ENCODE peak calls at places on chromosome 3, in nine cellular contexts. One of them, this sample, is unnamed. For H3K27me3, the result is how much of the 10 kb centered on the place peaks cover.

GRCh38 chr3:82386656-82387055 is 625.2 kb upstream of the GBE1 start:
- DNase-seq in upper lobe of right lung: no peak
- DNase-seq in neural progenitor cell: no peak
- DNase-seq in HCT116: no peak
- DNase-seq in A673: no peak
- DNase-seq in mammary epithelial cell: no peak
- DNase-seq in breast epithelium: no peak
- DNase-seq in heart right ventricle: no peak
- DNase-seq in MM.1S: no peak
- DNase-seq in this sample: no peak

GRCh38 chr3:127544151-127544805 is 46.3 kb downstream of the TPRA1 start:
- DNase-seq in upper lobe of right lung: peak
- DNase-seq in neural progenitor cell: peak
- DNase-seq in HCT116: peak
- DNase-seq in A673: peak
- DNase-seq in mammary epithelial cell: peak
- DNase-seq in breast epithelium: peak
- DNase-seq in heart right ventricle: peak
- DNase-seq in MM.1S: peak
- DNase-seq in this sample: peak

GRCh38 chr3:178750639-178751038 is 214.4 kb downstream of the KCNMB2 start:
- DNase-seq in upper lobe of right lung: no peak
- DNase-seq in neural progenitor cell: no peak
- DNase-seq in HCT116: no peak
- DNase-seq in A673: no peak
- DNase-seq in mammary epithelial cell: no peak
- DNase-seq in breast epithelium: no peak
- DNase-seq in heart right ventricle: no peak
- DNase-seq in MM.1S: no peak
- DNase-seq in this sample: peak

GRCh38 chr3:13400114-13400696 is 19.9 kb downstream of the NUP210 start:
- DNase-seq in upper lobe of right lung: no peak
- DNase-seq in neural progenitor cell: no peak
- DNase-seq in HCT116: no peak
- DNase-seq in A673: no peak
- DNase-seq in mammary epithelial cell: no peak
- DNase-seq in breast epithelium: no peak
- DNase-seq in heart right ventricle: no peak
- DNase-seq in MM.1S: no peak
- DNase-seq in this sample: no peak

GRCh38 chr3:90132220-90132619 is 1024.8 kb downstream of the EPHA3 start:
- DNase-seq in upper lobe of right lung: no peak
- DNase-seq in neural progenitor cell: no peak
- DNase-seq in HCT116: no peak
- DNase-seq in A673: no peak
- DNase-seq in mammary epithelial cell: no peak
- DNase-seq in breast epithelium: no peak
- DNase-seq in heart right ventricle: no peak
- DNase-seq in MM.1S: no peak
- DNase-seq in this sample: no peak

GRCh38 chr3:33775363-33775762 is 23.1 kb upstream of the PDCD6IP start:
- DNase-seq in upper lobe of right lung: no peak
- DNase-seq in neural progenitor cell: no peak
- DNase-seq in HCT116: no peak
- DNase-seq in A673: no peak
- DNase-seq in mammary epithelial cell: peak
- DNase-seq in breast epithelium: no peak
- DNase-seq in heart right ventricle: no peak
- DNase-seq in MM.1S: no peak
- DNase-seq in this sample: peak

GRCh38 chr3:71304261-71304646 is 279.3 kb downstream of the FOXP1 start:
- DNase-seq in upper lobe of right lung: no peak
- DNase-seq in neural progenitor cell: no peak
- DNase-seq in HCT116: no peak
- DNase-seq in A673: no peak
- DNase-seq in mammary epithelial cell: no peak
- DNase-seq in breast epithelium: no peak
- DNase-seq in heart right ventricle: no peak
- DNase-seq in MM.1S: no peak
- DNase-seq in this sample: no peak

GRCh38 chr3:128177865-128178264 is 24.6 kb downstream of the EEFSEC start:
- DNase-seq in upper lobe of right lung: no peak
- DNase-seq in neural progenitor cell: no peak
- DNase-seq in HCT116: no peak
- DNase-seq in A673: no peak
- DNase-seq in mammary epithelial cell: no peak
- DNase-seq in breast epithelium: no peak
- DNase-seq in heart right ventricle: no peak
- DNase-seq in MM.1S: no peak
- DNase-seq in this sample: peak

GRCh38 chr3:69129531-69129930 is 7.1 kb upstream of the LMOD3 start:
- DNase-seq in upper lobe of right lung: no peak
- DNase-seq in neural progenitor cell: no peak
- DNase-seq in HCT116: no peak
- DNase-seq in A673: no peak
- DNase-seq in mammary epithelial cell: no peak
- DNase-seq in breast epithelium: no peak
- DNase-seq in heart right ventricle: no peak
- DNase-seq in MM.1S: no peak
- DNase-seq in this sample: no peak

GRCh38 chr3:86991482-86991815 is 500 bp upstream of the VGLL3 start:
- DNase-seq in upper lobe of right lung: no peak
- DNase-seq in neural progenitor cell: no peak
- DNase-seq in HCT116: no peak
- DNase-seq in A673: no peak
- DNase-seq in mammary epithelial cell: no peak
- DNase-seq in breast epithelium: no peak
- DNase-seq in heart right ventricle: no peak
- DNase-seq in MM.1S: no peak
- DNase-seq in this sample: peak

GRCh38 chr3:86989611-86990010 is 1.3 kb downstream of the VGLL3 start:
- DNase-seq in upper lobe of right lung: no peak
- DNase-seq in neural progenitor cell: no peak
- DNase-seq in HCT116: no peak
- DNase-seq in A673: no peak
- DNase-seq in mammary epithelial cell: no peak
- DNase-seq in breast epithelium: no peak
- DNase-seq in heart right ventricle: no peak
- DNase-seq in MM.1S: no peak
- DNase-seq in this sample: no peak

GRCh38 chr3:86990171-86990733 is 697 bp downstream of the VGLL3 start:
- DNase-seq in upper lobe of right lung: peak
- DNase-seq in neural progenitor cell: no peak
- DNase-seq in HCT116: no peak
- DNase-seq in A673: no peak
- DNase-seq in mammary epithelial cell: peak
- DNase-seq in breast epithelium: no peak
- DNase-seq in heart right ventricle: no peak
- DNase-seq in MM.1S: peak
- DNase-seq in this sample: peak

GRCh38 chr3:86991840-86992430 is 986 bp upstream of the VGLL3 start:
- DNase-seq in upper lobe of right lung: no peak
- DNase-seq in neural progenitor cell: no peak
- DNase-seq in HCT116: no peak
- DNase-seq in A673: no peak
- DNase-seq in mammary epithelial cell: peak
- DNase-seq in breast epithelium: no peak
- DNase-seq in heart right ventricle: no peak
- DNase-seq in MM.1S: no peak
- DNase-seq in this sample: peak

DNA sequence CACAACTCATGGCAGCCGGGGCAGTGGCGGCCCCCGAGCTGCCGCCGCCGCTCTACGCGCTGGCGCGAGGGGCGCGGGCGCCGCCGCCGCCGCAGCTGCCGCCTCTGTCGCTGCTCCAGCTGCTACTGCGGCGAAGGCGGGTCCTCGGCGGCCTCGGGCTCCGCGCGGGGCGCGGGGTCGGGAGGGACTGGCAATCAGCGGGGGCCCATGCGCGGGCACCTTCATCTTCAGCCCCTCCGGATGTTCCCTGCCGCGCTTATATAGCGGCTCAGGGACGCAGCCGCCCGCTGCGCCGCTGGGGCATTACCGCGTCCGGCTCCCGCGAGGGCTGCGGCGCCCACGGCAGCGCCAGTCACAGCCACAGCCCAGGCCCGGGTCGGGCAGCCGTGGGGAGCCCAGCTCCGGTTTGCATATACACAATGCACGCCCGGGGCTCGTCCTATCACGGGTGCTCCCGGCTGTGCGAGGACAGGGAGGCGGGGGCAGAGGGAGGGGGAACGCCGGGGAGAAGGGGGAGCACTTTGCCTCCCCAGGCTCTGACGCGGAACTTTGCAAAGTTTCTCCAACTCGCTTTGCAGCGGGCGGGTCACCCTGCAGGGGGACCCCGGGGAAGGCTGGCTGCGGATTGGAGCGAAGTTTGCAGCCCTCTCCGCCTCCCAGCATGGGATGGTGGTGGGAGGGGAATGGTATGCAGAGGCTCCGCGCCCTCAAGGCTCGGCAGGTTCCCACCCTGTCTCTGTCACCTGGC is at the start of gene VGLL3:
- DNase-seq in upper lobe of right lung: peak
- DNase-seq in neural progenitor cell: peak
- DNase-seq in HCT116: no peak
- DNase-seq in A673: peak
- DNase-seq in mammary epithelial cell: peak
- DNase-seq in breast epithelium: peak
- DNase-seq in heart right ventricle: peak
- DNase-seq in MM.1S: peak
- DNase-seq in this sample: no peak
- TF ChIP-seq CTCF in upper lobe of right lung: no peak
- TF ChIP-seq CTCF in neural progenitor cell: peak
- TF ChIP-seq CTCF in HCT116: no peak
- TF ChIP-seq CTCF in A673: peak
- TF ChIP-seq CTCF in mammary epithelial cell: peak
- TF ChIP-seq CTCF in breast epithelium: no peak
- TF ChIP-seq CTCF in heart right ventricle: no peak
- TF ChIP-seq CTCF in MM.1S: no peak
- TF ChIP-seq CTCF in this sample: peak

DNA sequence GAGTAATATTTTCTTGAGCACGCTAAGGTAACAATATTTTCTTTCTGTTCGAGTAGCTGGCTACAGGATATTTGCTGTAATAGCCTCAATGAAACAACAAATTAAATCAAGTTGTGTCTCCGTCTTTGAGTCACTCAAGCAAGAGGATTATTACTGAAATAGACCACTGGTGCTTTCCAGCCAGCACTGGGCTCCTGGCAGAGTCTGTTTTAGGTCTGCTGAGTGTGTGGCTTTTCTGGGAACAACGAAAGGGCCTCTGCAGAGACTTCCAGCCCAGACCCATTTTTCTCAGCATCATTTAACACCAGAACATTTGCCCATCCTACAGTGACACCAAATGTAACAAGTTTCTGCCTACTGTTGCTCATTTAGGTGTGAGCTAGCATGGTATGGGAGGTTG is 652.9 kb downstream of the MAGI1 start:
- DNase-seq in upper lobe of right lung: no peak
- DNase-seq in neural progenitor cell: no peak
- DNase-seq in HCT116: no peak
- DNase-seq in A673: no peak
- DNase-seq in mammary epithelial cell: no peak
- DNase-seq in breast epithelium: no peak
- DNase-seq in heart right ventricle: no peak
- DNase-seq in MM.1S: no peak
- DNase-seq in this sample: no peak
- H3K4me3 ChIP-seq in upper lobe of right lung: no peak
- H3K4me3 ChIP-seq in neural progenitor cell: no peak
- H3K4me3 ChIP-seq in HCT116: no peak
- H3K4me3 ChIP-seq in A673: no peak
- H3K4me3 ChIP-seq in mammary epithelial cell: no peak
- H3K4me3 ChIP-seq in breast epithelium: no peak
- H3K4me3 ChIP-seq in heart right ventricle: no peak
- H3K4me3 ChIP-seq in MM.1S: no peak
- H3K4me3 ChIP-seq in this sample: no peak

GRCh38 chr3:138940446-138940845 is 6.5 kb downstream of the FOXL2 start:
- DNase-seq in upper lobe of right lung: no peak
- DNase-seq in neural progenitor cell: no peak
- DNase-seq in HCT116: no peak
- DNase-seq in A673: no peak
- DNase-seq in mammary epithelial cell: no peak
- DNase-seq in breast epithelium: no peak
- DNase-seq in heart right ventricle: no peak
- DNase-seq in MM.1S: no peak
- DNase-seq in this sample: no peak
- H3K27me3 ChIP-seq in upper lobe of right lung: half or more
- H3K27me3 ChIP-seq in neural progenitor cell: half or more
- H3K27me3 ChIP-seq in HCT116: under half
- H3K27me3 ChIP-seq in A673: half or more
- H3K27me3 ChIP-seq in mammary epithelial cell: under half
- H3K27me3 ChIP-seq in breast epithelium: under half
- H3K27me3 ChIP-seq in heart right ventricle: half or more
- H3K27me3 ChIP-seq in MM.1S: under half
- H3K27me3 ChIP-seq in this sample: half or more

DNA sequence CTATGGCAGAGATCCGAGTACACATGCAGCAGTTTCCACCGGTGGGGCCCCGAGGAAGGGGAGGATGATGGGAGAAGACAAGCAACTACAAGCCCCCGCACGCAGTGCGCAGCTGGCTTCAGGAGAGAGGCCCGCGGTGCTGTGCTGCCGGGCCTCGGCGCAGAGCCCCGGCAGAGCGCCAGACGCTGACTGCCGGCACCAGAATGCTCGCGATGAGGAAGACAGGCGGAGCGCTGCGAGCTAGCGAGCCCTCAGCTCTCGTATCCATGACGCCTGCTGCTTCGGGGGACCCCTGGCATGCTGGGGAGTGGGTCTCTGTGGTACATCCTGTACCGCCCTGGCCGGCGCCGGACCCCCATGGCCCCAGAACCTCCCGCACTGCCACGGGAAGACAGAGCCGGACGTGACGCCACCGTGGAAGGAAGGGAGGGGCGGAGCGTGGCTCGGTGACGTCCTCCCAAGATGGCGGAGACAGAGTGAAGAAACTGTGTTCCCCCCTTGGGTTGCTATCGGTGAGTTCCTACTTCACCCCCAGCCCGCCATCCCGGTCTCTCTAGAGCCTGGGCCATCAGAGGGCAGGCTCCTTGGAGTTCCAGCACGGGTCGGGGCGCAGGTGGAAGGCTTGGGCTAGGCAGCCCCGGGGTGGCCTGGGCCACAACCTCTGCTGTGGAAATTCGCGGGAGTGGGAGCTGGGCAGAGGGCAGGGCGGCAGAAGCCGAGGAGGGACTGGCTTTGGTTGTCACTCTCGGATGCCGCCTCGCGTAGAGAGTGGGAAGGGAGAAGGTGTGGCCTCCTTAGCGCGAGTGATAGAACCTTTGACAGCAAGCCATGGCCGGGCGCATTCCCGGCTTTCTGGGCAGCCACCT is at the start of gene MYNN:
- DNase-seq in upper lobe of right lung: peak
- DNase-seq in neural progenitor cell: peak
- DNase-seq in HCT116: peak
- DNase-seq in A673: peak
- DNase-seq in mammary epithelial cell: peak
- DNase-seq in breast epithelium: peak
- DNase-seq in heart right ventricle: peak
- DNase-seq in MM.1S: peak
- DNase-seq in this sample: peak
- TF ChIP-seq CTCF in upper lobe of right lung: peak
- TF ChIP-seq CTCF in neural progenitor cell: peak
- TF ChIP-seq CTCF in HCT116: no peak
- TF ChIP-seq CTCF in A673: no peak
- TF ChIP-seq CTCF in mammary epithelial cell: peak
- TF ChIP-seq CTCF in breast epithelium: no peak
- TF ChIP-seq CTCF in heart right ventricle: no peak
- TF ChIP-seq CTCF in MM.1S: peak
- TF ChIP-seq CTCF in this sample: peak